ENCODE peak calls at places on chromosomes 6 and 20, in seven cellular contexts. V is H9, Y is ovary, K is astrocyte of the cerebellum, Z is OCI-LY7, J is AG04450, D is GM06990. L is an unnamed sample.

GRCh38 chr20:31605902-31606677 is 1.0 kb downstream of the ID1 start:
- DNase-seq in V (peak), D (no peak), Y (peak), K (no peak), Z (no peak), J (no peak), L (peak)

GRCh38 chr6:127941228-127941627 is 40.4 kb upstream of the THEMIS start:
- DNase-seq in Z (no peak), Y (no peak), D (no peak), K (no peak), V (no peak), J (no peak), L (no peak)

GRCh38 chr20:14189794-14190402 is 147.5 kb downstream of the FLRT3 start:
- DNase-seq in Y (no peak), V (no peak), K (peak), J (peak), Z (peak), D (no peak), L (no peak)

GRCh38 chr6:31538805-31539400 is 2.9 kb downstream of the DDX39B start:
- DNase-seq in V (no peak), K (no peak), Y (no peak), D (no peak), Z (peak), J (no peak), L (no peak)

GRCh38 chr6:128569737-128570438 is 49.5 kb upstream of the PTPRK start:
- DNase-seq in V (no peak), Y (no peak), Z (no peak), J (peak), D (no peak), K (peak), L (no peak)

GRCh38 chr20:43138061-43138860 is 51.4 kb downstream of the PTPRT start:
- DNase-seq in V (no peak), Y (no peak), K (no peak), Z (no peak), J (no peak), D (no peak), L (no peak)

GRCh38 chr6:55433446-55434130 is 106.3 kb downstream of the GFRAL start:
- DNase-seq in D (no peak), V (no peak), Z (no peak), K (no peak), J (no peak), Y (no peak), L (no peak)

GRCh38 chr20:20410678-20411077 is 42.8 kb downstream of the INSM1 start:
- DNase-seq in V (peak), J (no peak), K (no peak), Z (no peak), Y (no peak), D (no peak), L (peak)

GRCh38 chr20:11350126-11351005 is 567.3 kb upstream of the BTBD3 start:
- DNase-seq in J (peak), K (peak), Y (no peak), Z (no peak), D (no peak), V (no peak), L (no peak)

DNA sequence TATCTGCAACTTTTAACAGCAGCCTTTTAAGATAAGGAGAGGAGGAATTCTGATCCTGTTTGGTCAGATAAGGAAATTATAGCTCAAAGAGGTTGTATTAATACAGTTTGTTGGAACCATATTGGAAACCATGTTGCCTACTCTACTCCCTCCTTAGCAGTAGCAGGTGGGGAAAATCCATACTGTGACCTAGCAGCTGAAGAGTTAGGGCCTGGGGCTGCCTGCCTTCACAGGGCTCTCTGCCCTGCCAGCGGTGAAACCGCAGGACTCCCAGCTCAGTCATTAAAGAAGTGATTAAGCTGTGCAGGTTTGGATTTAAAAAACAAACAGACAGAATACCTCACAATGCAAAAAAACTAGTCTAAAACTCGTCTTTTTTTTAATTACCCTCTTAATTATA is 30.1 kb downstream of the BRPF3 start:
- DNase-seq in Z (no peak), Y (no peak), K (no peak), J (no peak), D (no peak), V (no peak), L (no peak)
- TF ChIP-seq CTCF in Z (no peak), Y (no peak), K (no peak), J (no peak), D (no peak), V (no peak), L (no peak)

DNA sequence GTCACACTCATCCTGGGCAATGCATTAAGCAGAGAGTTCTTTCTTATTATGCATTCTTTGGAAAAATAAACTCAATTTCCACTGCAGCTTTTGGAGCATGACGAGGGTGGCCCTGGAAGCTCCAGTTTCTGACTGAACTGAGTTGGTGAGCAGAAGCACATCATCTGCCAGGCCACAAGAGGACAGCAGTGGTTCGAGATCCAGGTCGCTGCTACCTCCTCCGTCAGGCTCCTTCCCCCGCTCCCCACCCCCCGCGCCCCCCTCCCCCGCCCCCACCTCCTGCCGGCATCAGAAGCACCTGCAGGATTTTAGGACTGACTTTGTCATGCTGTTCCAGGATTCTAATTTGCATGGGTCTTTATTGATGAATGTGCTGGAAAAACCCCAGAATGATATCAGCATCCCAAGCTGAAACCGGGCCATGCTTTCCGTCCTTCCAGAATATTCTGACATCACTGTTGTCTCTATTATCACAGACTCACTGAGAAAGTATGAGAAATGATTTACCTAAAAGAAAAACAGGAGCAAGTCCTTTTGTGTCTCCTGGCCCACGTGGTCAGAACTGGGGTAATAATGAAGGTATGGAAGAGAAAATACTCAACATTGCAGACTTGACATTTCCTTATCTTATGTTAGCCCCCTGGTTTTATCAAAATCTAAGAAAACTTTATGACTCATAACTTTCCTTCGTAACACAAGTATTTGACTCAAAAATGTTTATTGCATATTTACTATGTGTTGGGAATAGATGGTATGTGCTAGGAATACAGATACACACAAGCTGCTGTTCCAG is 220.1 kb upstream of the EXOC2 start:
- DNase-seq in Y (no peak), Z (peak), J (peak), D (no peak), V (peak), K (no peak), L (peak)
- TF ChIP-seq CTCF in Y (no peak), Z (peak), J (peak), D (peak), V (peak), K (peak), L (no peak)

DNA sequence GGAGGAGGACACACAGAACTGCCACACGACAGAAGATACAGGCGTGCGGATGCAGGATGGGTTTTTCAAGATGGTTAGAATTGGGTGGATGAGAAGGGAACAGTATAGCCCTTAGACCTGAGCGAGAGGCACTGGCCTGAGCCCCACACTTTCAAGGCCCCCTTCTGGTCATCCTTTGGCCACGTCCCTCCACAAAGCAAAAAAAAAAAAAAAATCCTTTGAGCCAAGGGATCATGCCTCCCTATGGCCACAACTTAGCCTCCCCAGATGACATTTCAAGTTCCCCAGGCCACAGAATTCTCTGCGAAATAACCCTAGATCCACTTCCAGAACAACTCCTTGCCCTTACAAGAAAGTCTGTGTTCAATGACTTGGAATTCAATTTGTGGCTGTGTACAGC is 30.4 kb downstream of the ELOVL2 start:
- DNase-seq in D (no peak), K (no peak), V (no peak), Z (no peak), Y (no peak), J (no peak), L (no peak)
- TF ChIP-seq CTCF in D (no peak), K (no peak), V (peak), Z (no peak), Y (no peak), J (no peak), L (no peak)

GRCh38 chr6:109595998-109596397 is 95.0 kb downstream of the AK9 start:
- DNase-seq in Z (peak), J (no peak), V (peak), D (peak), K (no peak), Y (no peak), L (no peak)
- TF ChIP-seq CTCF in Z (peak), J (peak), V (peak), D (peak), K (peak), Y (no peak), L (peak)

L was measured in glutamatergic neuron.